ENCODE peak calls at places on chromosomes 11 and 22, in five cellular contexts. S, Z, X, Q and M are unnamed samples.

GRCh38 chr22:49623715-49624114 is 204.0 kb downstream of the BRD1 start:
- DNase-seq in X (no peak), Z (no peak), S (no peak), Q (no peak), M (no peak)

GRCh38 chr22:50420581-50420980 is 54.3 kb downstream of the SBF1 start:
- DNase-seq in X (no peak), Z (no peak), S (no peak), Q (no peak), M (no peak)

GRCh38 chr11:70174846-70175764 is 28.0 kb upstream of the FADD start:
- DNase-seq in S (no peak), X (no peak), Q (no peak), Z (no peak), M (no peak)

GRCh38 chr11:3160252-3161031 is 4.7 kb downstream of the OSBPL5 start:
- DNase-seq in S (peak), Z (peak), X (no peak), Q (peak), M (peak)

GRCh38 chr11:132715041-132715440 is 817.3 kb downstream of the OPCML start:
- DNase-seq in X (no peak), S (peak), Q (no peak), Z (no peak), M (no peak)

GRCh38 chr22:30866216-30866615 is 102.4 kb downstream of the MORC2 start:
- DNase-seq in X (no peak), Q (no peak), Z (no peak), S (no peak), M (no peak)

GRCh38 chr11:7677071-7677470 is 3.8 kb upstream of the CYB5R2 start:
- DNase-seq in Z (no peak), X (peak), Q (no peak), S (no peak), M (no peak)

GRCh38 chr11:109298865-109299264 is 123.1 kb upstream of the C11orf87 start:
- DNase-seq in Z (no peak), S (no peak), Q (no peak), X (no peak), M (no peak)

GRCh38 chr11:47977651-47978050 is 2.7 kb upstream of the PTPRJ start:
- DNase-seq in S (no peak), Q (no peak), Z (no peak), X (no peak), M (no peak)

GRCh38 chr11:85751738-85752137 is 59.2 kb downstream of the SYTL2 start:
- DNase-seq in Q (no peak), S (no peak), Z (no peak), X (no peak), M (no peak)

GRCh38 chr22:17581631-17582030 is 18.3 kb downstream of the SLC25A18 start:
- DNase-seq in X (no peak), Q (no peak), S (no peak), Z (no peak), M (no peak)

GRCh38 chr11:75333807-75334140 is 17.7 kb downstream of the ARRB1 start:
- DNase-seq in Q (no peak), S (no peak), X (no peak), Z (no peak), M (no peak)

GRCh38 chr11:117461396-117462182 is 133.9 kb downstream of the CEP164 start:
- DNase-seq in Z (no peak), X (no peak), S (no peak), Q (no peak), M (no peak)

GRCh38 chr11:120285256-120285655 is 39.8 kb upstream of the TLCD5 start:
- DNase-seq in S (no peak), Z (no peak), X (no peak), Q (no peak), M (no peak)